ENCODE peak calls at places on chromosome 9, in four cellular contexts. L is fibroblast of pulmonary artery, Q is upper lobe of right lung, Z is MM.1S. F is an unnamed sample.

GRCh38 chr9:136532799-136533774 is 12.8 kb downstream of the NOTCH1 start:
- DNase-seq in L (no peak), Z (no peak), Q (no peak), F (no peak)

GRCh38 chr9:24059651-24060050 is 233.6 kb upstream of the ELAVL2 start:
- DNase-seq in Q (no peak), Z (no peak), L (no peak), F (no peak)

GRCh38 chr9:20178679-20179078 is 389.8 kb upstream of the SLC24A2 start:
- DNase-seq in Q (no peak), Z (no peak), L (no peak), F (peak; percentile 22)

GRCh38 chr9:347667-348292 is 133.1 kb downstream of the DOCK8 start:
- DNase-seq in L (peak; percentile 57), Q (no peak), Z (no peak), F (peak; percentile 62)

GRCh38 chr9:137294684-137295312 is 7.3 kb downstream of the NRARP start:
- DNase-seq in Q (peak; percentile 68), L (peak; percentile 58), Z (no peak), F (peak; percentile 51)

GRCh38 chr9:21455320-21455719 is 15.1 kb downstream of the IFNA1 start:
- DNase-seq in Z (peak; percentile 15), Q (no peak), L (peak; percentile 63), F (peak; percentile 40)

GRCh38 chr9:106417685-106418084 is 445.3 kb upstream of the ZNF462 start:
- DNase-seq in L (no peak), Z (no peak), Q (no peak), F (no peak)

GRCh38 chr9:134172198-134173126 is 8.1 kb upstream of the RNU6ATAC start:
- DNase-seq in L (no peak), Z (no peak), Q (no peak), F (no peak)

GRCh38 chr9:110668528-110669167 is at the start of gene MUSK:
- DNase-seq in Q (no peak), Z (no peak), L (no peak), F (no peak)

GRCh38 chr9:8431505-8431904 is 631.9 kb upstream of the DMAC1 start:
- DNase-seq in Q (no peak), Z (no peak), L (no peak), F (no peak)

GRCh38 chr9:5438301-5439162 is 807 bp upstream of the PLGRKT start:
- DNase-seq in Z (peak; percentile 78), L (peak; percentile 48), Q (no peak), F (peak; percentile 38)

GRCh38 chr9:88739373-88739772 is 204.4 kb downstream of the NXNL2 start:
- DNase-seq in Q (no peak), L (no peak), Z (no peak), F (no peak)

GRCh38 chr9:116156621-116157314 is 3.2 kb downstream of the PAPPA start:
- DNase-seq in L (peak; percentile 96), Z (no peak), Q (peak; percentile 66), F (peak; percentile 56)

GRCh38 chr9:127505396-127506116 is 54.2 kb downstream of the LRSAM1 start:
- DNase-seq in L (peak; percentile 43), Z (peak; percentile 12), Q (peak; percentile 61), F (peak; percentile 36)

GRCh38 chr9:18791074-18791473 is 241.9 kb downstream of the SAXO1 start:
- DNase-seq in Q (no peak), L (peak; percentile 20), Z (no peak), F (peak; percentile 16)

GRCh38 chr9:16417101-16417500 is 453.4 kb downstream of the BNC2 start:
- DNase-seq in L (peak; percentile 78), Q (no peak), Z (peak; percentile 83), F (peak; percentile 45)

GRCh38 chr9:136210276-136210675 is 5.3 kb upstream of the LHX3 start:
- DNase-seq in Z (no peak), L (no peak), Q (no peak), F (no peak)

GRCh38 chr9:136902259-136902821 is 16.0 kb downstream of the TRAF2 start:
- DNase-seq in L (peak; percentile 61), Q (peak; percentile 86), Z (peak; percentile 97), F (peak; percentile 91)

GRCh38 chr9:1005043-1005667 is 28.7 kb downstream of the DMRT3 start:
- DNase-seq in Q (no peak), L (peak; percentile 58), Z (peak; percentile 86), F (peak; percentile 76)

GRCh38 chr9:106728860-106729259 is 134.1 kb upstream of the ZNF462 start:
- DNase-seq in Z (no peak), L (no peak), Q (no peak), F (no peak)

GRCh38 chr9:23050548-23050947 is 603.9 kb downstream of the DMRTA1 start:
- DNase-seq in Q (no peak), Z (no peak), L (no peak), F (peak; percentile 14)

GRCh38 chr9:137230720-137231207 is at the start of gene SLC34A3:
- DNase-seq in Q (no peak), L (no peak), Z (no peak), F (no peak)

GRCh38 chr9:110443146-110443877 is 105.6 kb upstream of the TXNDC8 start:
- DNase-seq in Q (no peak), Z (no peak), L (peak; percentile 89), F (peak; percentile 58)

GRCh38 chr9:80555782-80556325 is 984.1 kb downstream of the TLE4 start:
- DNase-seq in Q (no peak), Z (no peak), L (peak; percentile 19), F (peak; percentile 72)

GRCh38 chr9:93651521-93651950 is 75.2 kb downstream of the PHF2 start:
- DNase-seq in Q (peak; percentile 29), L (no peak), Z (no peak), F (no peak)

GRCh38 chr9:3058409-3058808 is 214.5 kb upstream of the PUM3 start:
- DNase-seq in L (no peak), Q (no peak), Z (no peak), F (peak; percentile 2)

GRCh38 chr9:101536938-101537337 is 3.3 kb downstream of the RNF20 start:
- DNase-seq in Z (no peak), Q (no peak), L (peak; percentile 61), F (peak; percentile 65)

GRCh38 chr9:4792054-4792571 is 631 bp upstream of the RCL1 start:
- DNase-seq in Z (no peak), L (no peak), Q (no peak), F (no peak)

GRCh38 chr9:133119461-133120342 is 1.3 kb downstream of the RALGDS start:
- DNase-seq in L (no peak), Z (no peak), Q (no peak), F (peak; percentile 62)

GRCh38 chr9:81737871-81738507 is 48.6 kb upstream of the TLE1 start:
- DNase-seq in Q (no peak), Z (no peak), L (peak; percentile 69), F (peak; percentile 88)

DNA sequence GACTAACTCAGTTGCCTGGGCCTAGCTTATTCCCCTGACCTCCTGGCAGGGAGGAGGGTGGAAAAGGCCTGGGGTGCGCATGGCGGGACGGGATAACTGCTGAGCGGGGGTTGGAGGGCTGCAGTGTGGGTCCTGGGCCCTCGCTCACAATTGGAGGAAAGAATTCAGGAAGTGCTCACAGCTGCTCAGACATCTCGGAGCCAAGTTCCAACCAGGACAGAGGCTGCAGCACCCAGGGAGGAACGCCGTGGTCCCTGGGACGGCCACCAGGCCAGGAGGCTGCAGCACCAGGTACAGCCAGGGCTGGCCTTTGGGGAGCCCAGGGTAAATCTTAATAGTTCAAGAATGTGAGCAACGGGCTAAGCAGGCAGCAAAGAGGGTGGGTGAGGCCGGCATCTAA is at the start of gene SPAAR:
- DNase-seq in Q (no peak), L (no peak), Z (no peak), F (no peak)
- H3K4me3 ChIP-seq in Q (peak within 1 kb of the TSS; percentile 36), L (no peak within 1 kb of the TSS), Z (no peak within 1 kb of the TSS), F (no peak within 1 kb of the TSS)

DNA sequence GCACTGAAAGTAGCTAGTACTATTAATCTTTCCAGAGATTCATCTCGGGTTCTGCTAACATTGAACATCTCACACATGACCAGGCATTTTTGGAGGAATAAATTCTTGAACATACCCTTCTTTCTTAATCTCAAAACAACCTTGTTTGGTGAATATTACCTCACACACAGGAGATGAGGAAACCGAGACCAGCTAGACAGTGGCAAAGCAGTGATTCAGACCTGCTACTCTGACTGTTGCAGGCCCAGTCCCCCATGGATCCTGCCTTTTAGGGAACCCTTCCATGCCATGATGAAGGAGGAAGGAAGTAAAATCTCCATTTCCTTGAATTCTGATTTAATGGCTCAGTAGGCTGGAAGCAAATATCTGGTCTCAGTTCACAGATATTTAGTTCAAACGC is 2.6 kb downstream of the PCSK5 start:
- DNase-seq in L (no peak), Q (no peak), Z (no peak), F (peak; percentile 59)
- H3K4me3 ChIP-seq in L (no peak overlapping the region), Q (peak overlapping the region; percentile 79), Z (no peak overlapping the region), F (no peak overlapping the region)

DNA sequence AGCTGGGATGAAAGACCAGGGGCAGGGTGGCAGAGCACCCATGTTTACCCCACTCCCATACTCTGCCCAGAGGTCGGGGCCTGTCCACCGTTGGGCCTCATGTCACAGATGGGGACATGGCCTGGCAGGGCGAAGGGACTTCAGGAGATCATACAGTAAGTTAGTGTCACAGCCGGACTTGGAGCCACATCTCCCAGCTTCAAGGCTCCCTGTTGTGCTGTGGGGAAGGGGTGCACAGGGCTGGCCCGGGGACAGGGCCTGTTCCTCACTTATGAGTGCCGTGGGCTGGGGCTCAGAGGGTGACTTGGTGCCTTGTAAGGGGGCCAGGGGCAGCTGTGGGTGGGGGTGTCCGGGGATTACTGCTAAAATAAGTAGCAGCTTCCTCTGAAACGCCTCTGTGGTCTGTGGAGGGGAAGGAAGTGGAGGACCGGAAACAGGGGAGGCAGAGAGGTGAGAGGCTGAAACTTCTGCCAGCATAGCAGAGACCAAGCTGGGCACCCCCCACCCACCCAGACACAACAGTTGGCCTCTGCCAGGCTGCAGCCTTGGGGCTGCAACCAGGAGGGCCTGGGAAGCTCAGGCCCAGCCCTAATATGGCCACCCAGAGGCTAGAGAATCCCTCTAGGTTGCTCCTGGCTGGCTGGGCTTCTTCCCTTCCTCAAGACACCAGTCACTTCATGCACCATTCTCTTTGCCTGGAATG is 41.1 kb upstream of the NEK6 start:
- DNase-seq in Q (peak; percentile 71), Z (peak; percentile 81), L (no peak), F (no peak)
- H3K4me3 ChIP-seq in Q (no peak overlapping the region), Z (peak overlapping the region; percentile 7), L (no peak overlapping the region), F (no peak overlapping the region)

GRCh38 chr9:114080773-114081440 is 2.8 kb upstream of the AMBP start:
- DNase-seq in Z (no peak), Q (no peak), L (no peak), F (no peak)

GRCh38 chr9:114081441-114082016 is 3.4 kb upstream of the AMBP start:
- DNase-seq in Z (no peak), L (no peak), Q (peak; percentile 58), F (no peak)

GRCh38 chr9:114083693-114084092 is 5.6 kb upstream of the AMBP start:
- DNase-seq in Q (no peak), L (no peak), Z (no peak), F (no peak)

GRCh38 chr9:114080195-114080772 is 2.2 kb upstream of the AMBP start:
- DNase-seq in Z (no peak), Q (no peak), L (no peak), F (no peak)

DNA sequence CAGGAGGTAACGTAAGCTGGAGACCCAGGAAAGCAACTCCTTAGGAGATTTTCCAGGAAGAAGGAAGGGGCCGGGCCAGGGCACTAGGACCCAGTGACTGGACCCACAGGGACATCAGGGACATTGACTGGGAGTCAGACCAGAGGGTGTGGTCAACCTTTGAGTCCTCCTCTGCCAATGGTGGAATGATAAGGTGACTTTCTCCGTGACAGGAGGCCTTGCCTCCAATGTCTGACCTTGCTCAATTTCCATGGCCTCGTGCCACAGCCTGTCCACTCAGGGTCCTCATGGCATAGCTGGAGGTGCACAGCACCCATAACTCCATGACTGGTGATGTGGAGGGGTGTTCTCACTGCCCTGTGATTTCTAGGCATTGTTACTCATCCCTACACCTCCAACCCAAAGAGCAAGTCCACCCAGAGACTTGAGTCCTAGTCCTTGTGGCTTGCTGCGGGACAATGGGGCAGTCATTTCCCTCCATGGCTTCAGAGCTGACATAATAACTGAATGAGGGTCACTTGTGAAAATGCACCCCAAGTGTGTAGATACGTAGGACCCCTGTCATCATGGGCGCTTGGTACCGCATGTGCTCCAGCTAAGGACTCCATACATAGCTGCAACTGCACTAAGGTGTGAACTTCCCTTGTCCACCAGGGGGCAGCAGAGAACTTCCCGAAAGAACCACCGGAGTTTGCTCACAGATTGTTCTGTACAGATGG is 4.1 kb upstream of the AMBP start:
- DNase-seq in Q (peak; percentile 83), L (peak; percentile 92), Z (peak; percentile 83), F (peak; percentile 86)
- H3K4me3 ChIP-seq in Q (no peak overlapping the region), L (no peak overlapping the region), Z (no peak overlapping the region), F (no peak overlapping the region)